ENCODE peak calls at places on chromosomes 1 and 21, in ten cellular contexts. C is NCI-H1105; K is NCI-H1092 treated with DMSO at 0.1 percent for 48 hours; U is NCI-H69; E is AG10803; R is CD8-positive, alpha-beta memory T cell; X is stimulated activated naive B cell treated with anti-CD40 and anti-IgM and Interleukin-4, amounts not matched to agents 10 μg/mL and 1 μg/mL and 100 μg/mL, for 72 hours; I is EL; Z is astrocyte of the spinal cord; F is LoVo. N is an unnamed sample.
A peak's percentile ranks its signal among the peaks of the same experiment; 100 is the strongest.

GRCh38 chr1:30413111-30413440 is 310.3 kb downstream of the MATN1 start:
- DNase-seq in C (no peak), K (no peak), U (no peak), E (no peak), R (no peak), X (no peak), I (no peak), Z (no peak), F (no peak), N (no peak)

GRCh38 chr1:47824297-47824696 is 172.9 kb downstream of the TRABD2B start:
- DNase-seq in C (no peak), K (no peak), U (no peak), E (no peak), R (no peak), X (no peak), I (no peak), Z (no peak), F (no peak), N (no peak)

GRCh38 chr1:236354330-236355147 is 39.5 kb upstream of the EDARADD start:
- DNase-seq in C (no peak), K (no peak), U (no peak), E (peak; percentile 30), R (no peak), X (no peak), I (peak; percentile 49), Z (peak; percentile 16), F (no peak), N (no peak)

GRCh38 chr1:8312235-8313218 is 5.4 kb upstream of the SLC45A1 start:
- DNase-seq in C (no peak), K (no peak), U (peak; percentile 47), E (no peak), R (no peak), X (no peak), I (no peak), Z (no peak), F (no peak), N (no peak)

GRCh38 chr21:46326110-46326703 is 2.3 kb downstream of the PCNT start:
- DNase-seq in C (no peak), K (peak; percentile 28), U (peak; percentile 54), E (no peak), R (no peak), X (no peak), I (no peak), Z (no peak), F (peak; percentile 11), N (no peak)

GRCh38 chr1:32334274-32334861 is 1.7 kb downstream of the MARCKSL1 start:
- DNase-seq in C (no peak), K (no peak), U (peak; percentile 42), E (no peak), R (no peak), X (no peak), I (no peak), Z (no peak), F (no peak), N (no peak)

GRCh38 chr1:15188678-15189077 is 35.1 kb downstream of the TMEM51 start:
- DNase-seq in C (no peak), K (no peak), U (no peak), E (no peak), R (no peak), X (no peak), I (peak; percentile 56), Z (no peak), F (no peak), N (no peak)

GRCh38 chr1:230905733-230906132 is 37.4 kb upstream of the C1orf198 start:
- DNase-seq in C (no peak), K (no peak), U (no peak), E (peak; percentile 56), R (no peak), X (no peak), I (no peak), Z (peak; percentile 65), F (no peak), N (no peak)

GRCh38 chr1:4171480-4172450 is 271.7 kb upstream of the C1orf174 start:
- DNase-seq in C (no peak), K (no peak), U (no peak), E (no peak), R (no peak), X (no peak), I (no peak), Z (no peak), F (no peak), N (no peak)

GRCh38 chr1:20262810-20263534 is 27.7 kb upstream of the VWA5B1 start:
- DNase-seq in C (no peak), K (no peak), U (no peak), E (no peak), R (no peak), X (no peak), I (no peak), Z (no peak), F (no peak), N (no peak)

GRCh38 chr1:20109223-20109856 is 10.0 kb downstream of the PLA2G2D start:
- DNase-seq in C (no peak), K (no peak), U (no peak), E (no peak), R (no peak), X (no peak), I (no peak), Z (no peak), F (no peak), N (peak; percentile 10)

GRCh38 chr1:119747451-119747850 is 21.3 kb downstream of the HMGCS2 start:
- DNase-seq in C (no peak), K (no peak), U (no peak), E (no peak), R (no peak), X (no peak), I (no peak), Z (no peak), F (no peak), N (no peak)

GRCh38 chr1:107865627-107866026 is 99.4 kb downstream of the VAV3 start:
- DNase-seq in C (peak; percentile 51), K (no peak), U (peak; percentile 43), E (no peak), R (no peak), X (no peak), I (no peak), Z (no peak), F (no peak), N (no peak)

GRCh38 chr1:74522143-74522542 is 9.7 kb upstream of the LRRC53 start:
- DNase-seq in C (no peak), K (no peak), U (peak; percentile 68), E (no peak), R (no peak), X (no peak), I (no peak), Z (peak; percentile 11), F (no peak), N (no peak)

GRCh38 chr1:6690186-6690585 is 11.4 kb downstream of the DNAJC11 start:
- DNase-seq in C (no peak), K (no peak), U (no peak), E (no peak), R (no peak), X (no peak), I (no peak), Z (no peak), F (no peak), N (no peak)

GRCh38 chr1:32104127-32104526 is 3.7 kb upstream of the KPNA6 start:
- DNase-seq in C (no peak), K (no peak), U (no peak), E (no peak), R (no peak), X (no peak), I (no peak), Z (no peak), F (no peak), N (no peak)

GRCh38 chr1:204456826-204457361 is 37.7 kb downstream of the PIK3C2B start:
- DNase-seq in C (no peak), K (no peak), U (peak; percentile 72), E (no peak), R (no peak), X (no peak), I (no peak), Z (no peak), F (no peak), N (no peak)

GRCh38 chr1:155106862-155107261 is 20.8 kb upstream of the EFNA1 start:
- DNase-seq in C (no peak), K (no peak), U (no peak), E (no peak), R (no peak), X (no peak), I (no peak), Z (no peak), F (no peak), N (no peak)

GRCh38 chr1:200558866-200559459 is 61.6 kb downstream of the KIF14 start:
- DNase-seq in C (peak; percentile 18), K (peak; percentile 34), U (peak; percentile 44), E (peak; percentile 64), R (no peak), X (no peak), I (peak; percentile 44), Z (peak; percentile 66), F (peak; percentile 58), N (peak; percentile 51)

GRCh38 chr1:61149010-61149860 is 66.9 kb downstream of the NFIA start:
- DNase-seq in C (no peak), K (no peak), U (peak; percentile 46), E (no peak), R (no peak), X (no peak), I (no peak), Z (no peak), F (no peak), N (no peak)

GRCh38 chr1:191674780-191675179 is 483.5 kb upstream of the RGS18 start:
- DNase-seq in C (no peak), K (no peak), U (no peak), E (no peak), R (no peak), X (no peak), I (no peak), Z (no peak), F (no peak), N (no peak)

GRCh38 chr1:246831543-246831942 is 100.2 kb downstream of the AHCTF1 start:
- DNase-seq in C (no peak), K (no peak), U (peak; percentile 38), E (no peak), R (no peak), X (no peak), I (no peak), Z (no peak), F (no peak), N (no peak)

GRCh38 chr1:241630476-241630875 is 9.7 kb downstream of the CHML start:
- DNase-seq in C (no peak), K (no peak), U (no peak), E (no peak), R (no peak), X (no peak), I (no peak), Z (no peak), F (no peak), N (no peak)

GRCh38 chr21:41130883-41131282 is 37.1 kb upstream of the BACE2 start:
- DNase-seq in C (no peak), K (no peak), U (no peak), E (no peak), R (no peak), X (no peak), I (no peak), Z (no peak), F (no peak), N (no peak)

GRCh38 chr1:1917304-1917976 is 1.6 kb downstream of the TMEM52 start:
- DNase-seq in C (no peak), K (no peak), U (no peak), E (no peak), R (no peak), X (no peak), I (no peak), Z (no peak), F (no peak), N (no peak)